ENCODE peak calls at places on chromosomes 13 and 19, in four cellular contexts. Y is astrocyte of the spinal cord; J is NCI-H146; P is activated CD8-positive, alpha-beta memory T cell treated with anti-CD3 and anti-CD28 coated beads, Interleukin-2, amount 10 ng/mL, durations not matched to agents 7 days and 5 days. Q is an unnamed sample.

GRCh38 chr19:40616941-40617340 is 15.8 kb downstream of the LTBP4 start:
- DNase-seq in J (no peak), Y (no peak), P (no peak), Q (no peak)

GRCh38 chr19:42132030-42132628 is at the start of gene POU2F2:
- DNase-seq in J (no peak), P (peak; percentile 92), Y (no peak), Q (no peak)

GRCh38 chr13:43044720-43045301 is 21.4 kb downstream of the DNAJC15 start:
- DNase-seq in P (no peak), Y (no peak), J (no peak), Q (peak; percentile 1)

GRCh38 chr19:46974181-46974580 is 45.5 kb upstream of the NPAS1 start:
- DNase-seq in Y (no peak), P (no peak), J (no peak), Q (no peak)

GRCh38 chr13:113667771-113668490 is 912 bp downstream of the GRK1 start:
- DNase-seq in P (no peak), J (no peak), Y (no peak), Q (no peak)

GRCh38 chr19:53877361-53877766 is 4.6 kb upstream of the PRKCG start:
- DNase-seq in Y (no peak), P (no peak), J (no peak), Q (no peak)

GRCh38 chr19:4908311-4908710 is 990 bp upstream of the UHRF1 start:
- DNase-seq in Y (no peak), J (no peak), P (no peak), Q (no peak)

GRCh38 chr19:41309225-41310030 is 544 bp upstream of the CCDC97 start:
- DNase-seq in P (no peak), Y (peak; percentile 31), J (no peak), Q (peak; percentile 76)

GRCh38 chr19:18465214-18465963 is 27.5 kb upstream of the ISYNA1 start:
- DNase-seq in Y (no peak), J (no peak), P (no peak), Q (no peak)

GRCh38 chr13:63433546-63434150 is 2018.0 kb upstream of the PCDH20 start:
- DNase-seq in Y (peak; percentile 76), P (no peak), J (no peak), Q (no peak)

GRCh38 chr13:69050696-69051095 is 1056.9 kb upstream of the ATXN8OS start:
- DNase-seq in Y (no peak), P (no peak), J (no peak), Q (no peak)

GRCh38 chr13:86974995-86975328 is 696.2 kb upstream of the SLITRK5 start:
- DNase-seq in Y (no peak), P (no peak), J (no peak), Q (no peak)

GRCh38 chr19:10454267-10454666 is 33.9 kb downstream of the PDE4A start:
- DNase-seq in Y (no peak), P (no peak), J (peak; percentile 46), Q (peak; percentile 28)

GRCh38 chr13:44648392-44649117 is 72.4 kb upstream of the TSC22D1 start:
- DNase-seq in P (no peak), J (peak; percentile 25), Y (no peak), Q (peak; percentile 22)

GRCh38 chr19:10882108-10882457 is 10.7 kb downstream of the CARM1 start:
- DNase-seq in Y (no peak), J (no peak), P (no peak), Q (no peak)

GRCh38 chr19:39752390-39752789 is 14.6 kb upstream of the CLC start:
- DNase-seq in J (no peak), P (peak; percentile 56), Y (no peak), Q (no peak)

GRCh38 chr13:40910324-40911050 is 108.6 kb downstream of the ELF1 start:
- DNase-seq in J (no peak), P (no peak), Y (no peak), Q (no peak)

GRCh38 chr13:96181886-96182285 is 92.0 kb downstream of the HS6ST3 start:
- DNase-seq in Y (no peak), J (no peak), P (no peak), Q (no peak)

GRCh38 chr19:7013678-7014077 is 7.6 kb downstream of the MBD3L2B start:
- DNase-seq in Y (no peak), P (no peak), J (no peak), Q (no peak)

GRCh38 chr13:60431108-60431700 is 34.2 kb downstream of the TDRD3 start:
- DNase-seq in J (peak; percentile 51), P (no peak), Y (peak; percentile 76), Q (peak; percentile 54)

GRCh38 chr19:40561947-40562346 is 14.7 kb upstream of the SHKBP1 start:
- DNase-seq in J (no peak), Y (no peak), P (no peak), Q (no peak)

GRCh38 chr13:74210693-74211393 is 76.6 kb upstream of the KLF12 start:
- DNase-seq in P (no peak), Y (peak; percentile 94), J (peak; percentile 23), Q (peak; percentile 2)

GRCh38 chr13:51523082-51523518 is 61.2 kb upstream of the WDFY2 start:
- DNase-seq in J (no peak), P (peak; percentile 75), Y (peak; percentile 60), Q (no peak)

GRCh38 chr13:93552596-93552995 is 326.0 kb downstream of the GPC6 start:
- DNase-seq in J (no peak), P (no peak), Y (no peak), Q (no peak)